ENCODE peak calls at places on chromosomes 1 and 21, in seven cellular contexts. H is tibial nerve; L is glutamatergic neuron; D is cardiac fibroblast; Z is CD8-positive, alpha-beta T cell; Y is GM10248; R is right atrium auricular region. B is an unnamed sample.

GRCh38 chr1:21944261-21945074 is 7.4 kb upstream of the HSPG2 start:
- DNase-seq in H (no peak), L (no peak), D (peak; percentile 48), Z (no peak), Y (no peak), R (no peak), B (no peak)

GRCh38 chr1:211479624-211480023 is 12.3 kb downstream of the RD3 start:
- DNase-seq in H (no peak), L (no peak), D (no peak), Z (no peak), Y (no peak), R (no peak), B (no peak)

GRCh38 chr1:119816407-119816806 is 5.1 kb upstream of the REG4 start:
- DNase-seq in H (no peak), L (no peak), D (no peak), Z (no peak), Y (no peak), R (no peak), B (no peak)

GRCh38 chr1:47023268-47024137 is at the start of gene CYP4X1:
- DNase-seq in H (no peak), L (peak; percentile 80), D (peak; percentile 58), Z (no peak), Y (no peak), R (no peak), B (no peak)

GRCh38 chr1:163168053-163168452 is 34.7 kb downstream of the RGS5 start:
- DNase-seq in H (no peak), L (no peak), D (peak; percentile 96), Z (no peak), Y (no peak), R (no peak), B (no peak)

GRCh38 chr1:45490121-45490622 is 791 bp downstream of the TESK2 start:
- DNase-seq in H (no peak), L (no peak), D (peak; percentile 32), Z (no peak), Y (no peak), R (no peak), B (no peak)

GRCh38 chr1:51264470-51264869 is 28.4 kb downstream of the RNF11 start:
- DNase-seq in H (no peak), L (no peak), D (peak; percentile 89), Z (no peak), Y (no peak), R (no peak), B (no peak)

GRCh38 chr1:24888061-24888970 is 41.8 kb downstream of the RUNX3 start:
- DNase-seq in H (no peak), L (no peak), D (no peak), Z (no peak), Y (peak; percentile 3), R (no peak), B (peak; percentile 40)

GRCh38 chr21:31418355-31419001 is 74.4 kb upstream of the TIAM1 start:
- DNase-seq in H (no peak), L (no peak), D (no peak), Z (no peak), Y (no peak), R (no peak), B (no peak)

GRCh38 chr21:37155216-37155615 is 82.2 kb downstream of the TTC3 start:
- DNase-seq in H (no peak), L (no peak), D (no peak), Z (no peak), Y (no peak), R (no peak), B (no peak)

GRCh38 chr1:27968692-27969091 is 8.9 kb downstream of the XKR8 start:
- DNase-seq in H (no peak), L (no peak), D (peak; percentile 68), Z (no peak), Y (no peak), R (peak; percentile 58), B (no peak)

GRCh38 chr1:237012789-237013383 is 8.6 kb upstream of the MT1HL1 start:
- DNase-seq in H (no peak), L (no peak), D (peak; percentile 60), Z (no peak), Y (no peak), R (no peak), B (no peak)

GRCh38 chr1:101207891-101208290 is 28.9 kb upstream of the S1PR1 start:
- DNase-seq in H (no peak), L (no peak), D (no peak), Z (no peak), Y (no peak), R (no peak), B (no peak)

GRCh38 chr1:205929812-205930577 is 13.3 kb downstream of the SLC26A9 start:
- DNase-seq in H (no peak), L (no peak), D (no peak), Z (no peak), Y (no peak), R (no peak), B (no peak)

GRCh38 chr1:200336111-200336845 is 73.6 kb downstream of the ZNF281 start:
- DNase-seq in H (no peak), L (no peak), D (peak; percentile 47), Z (no peak), Y (no peak), R (no peak), B (no peak)

GRCh38 chr1:9657521-9658032 is 6.0 kb downstream of the PIK3CD start:
- DNase-seq in H (no peak), L (no peak), D (no peak), Z (no peak), Y (no peak), R (no peak), B (no peak)

GRCh38 chr1:21919520-21919919 is 17.6 kb downstream of the HSPG2 start:
- DNase-seq in H (no peak), L (no peak), D (peak; percentile 67), Z (no peak), Y (no peak), R (no peak), B (no peak)

GRCh38 chr1:40625076-40625475 is 40.4 kb downstream of the RIMS3 start:
- DNase-seq in H (no peak), L (no peak), D (peak; percentile 26), Z (peak; percentile 37), Y (no peak), R (no peak), B (no peak)

GRCh38 chr1:87327362-87328120 is 1.1 kb upstream of the LMO4 start:
- DNase-seq in H (no peak), L (no peak), D (no peak), Z (no peak), Y (no peak), R (no peak), B (no peak)

GRCh38 chr1:117842408-117843170 is 86.8 kb downstream of the GDAP2 start:
- DNase-seq in H (no peak), L (no peak), D (no peak), Z (no peak), Y (no peak), R (no peak), B (no peak)

GRCh38 chr1:8348056-8348776 is 30.3 kb downstream of the SLC45A1 start:
- DNase-seq in H (no peak), L (no peak), D (no peak), Z (no peak), Y (no peak), R (no peak), B (no peak)

DNA sequence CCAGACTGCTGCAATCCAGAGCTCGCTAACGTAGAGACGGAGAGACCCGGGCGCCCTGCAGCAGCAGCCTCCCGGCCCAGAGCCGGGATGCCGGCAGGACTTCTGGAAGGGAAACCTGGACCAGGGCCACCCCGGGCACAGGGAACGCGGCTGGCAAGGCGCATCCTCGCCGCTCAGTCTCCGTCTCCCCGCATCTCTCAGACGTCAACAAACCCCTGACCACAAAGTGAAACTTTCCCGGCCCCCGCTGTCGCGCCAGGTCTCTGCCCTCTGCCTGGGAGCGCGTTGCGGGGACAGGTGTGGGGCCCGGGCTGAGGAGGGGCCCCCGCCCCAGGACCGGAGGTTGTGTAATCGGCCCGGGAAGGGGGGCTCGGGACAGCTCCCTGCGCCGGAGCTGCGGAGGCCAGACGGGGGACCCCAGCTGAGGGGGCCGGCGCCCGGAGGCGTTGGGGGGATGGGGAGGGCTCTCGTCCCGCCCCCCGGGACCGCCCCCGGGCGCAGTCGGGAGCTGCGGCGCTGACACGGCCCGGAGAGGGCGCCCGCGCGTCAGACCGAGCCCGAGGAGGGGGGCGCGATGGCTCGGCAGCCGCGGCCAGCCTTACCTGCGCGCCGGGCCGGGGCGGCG is 116.6 kb upstream of the HIVEP3 start:
- DNase-seq in H (peak; percentile 27), L (peak; percentile 52), D (peak; percentile 69), Z (peak; percentile 63), Y (peak; percentile 89), R (peak; percentile 62), B (peak; percentile 86)
- TF ChIP-seq CTCF in H (peak; percentile 73), L (no peak), D (no peak), Z (peak; percentile 26), Y (peak; percentile 68), R (peak; percentile 50), B (peak; percentile 76)

DNA sequence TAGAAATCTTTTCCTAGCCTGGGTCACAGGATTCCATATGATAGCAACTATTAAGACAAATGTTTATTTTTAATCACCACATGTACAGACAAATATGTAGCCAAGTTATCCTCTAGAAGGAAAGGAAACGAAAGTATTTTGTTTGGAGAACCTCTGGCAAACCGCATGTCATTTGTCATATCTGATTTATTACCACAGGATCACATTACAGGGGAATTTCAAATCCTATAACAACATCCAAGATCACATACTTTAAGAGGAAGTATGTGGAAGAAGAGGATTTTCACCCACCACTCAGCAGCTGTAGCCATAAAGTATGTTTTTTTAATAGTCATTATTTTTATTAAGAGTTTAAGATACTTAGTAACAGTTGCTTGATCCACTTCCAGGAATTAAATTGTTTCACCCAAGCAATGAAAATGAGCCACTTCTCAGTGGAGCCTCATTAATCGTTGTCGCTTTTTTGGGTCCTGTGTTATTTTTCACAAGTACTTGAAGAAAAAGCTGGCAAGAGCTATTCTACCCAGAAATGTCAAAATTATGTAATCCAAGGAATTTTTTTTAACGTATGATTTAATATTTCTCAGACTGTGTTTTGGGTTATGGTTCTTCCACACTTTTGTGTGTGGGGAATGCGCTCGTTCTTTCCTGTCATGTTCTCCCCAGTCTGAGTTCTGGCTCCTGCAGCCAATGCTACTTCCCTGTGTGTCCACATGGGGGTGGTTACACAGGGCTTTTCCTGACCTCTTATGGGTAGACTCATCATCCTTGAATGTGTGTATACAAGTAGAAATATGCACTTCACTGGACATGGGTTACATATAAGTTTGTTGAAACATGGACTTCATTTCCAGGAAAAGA is 6.9 kb downstream of the SERTAD4 start:
- DNase-seq in H (no peak), L (peak; percentile 30), D (peak; percentile 77), Z (no peak), Y (no peak), R (peak; percentile 78), B (no peak)
- TF ChIP-seq CTCF in H (peak; percentile 19), L (peak; percentile 63), D (peak; percentile 65), Z (no peak), Y (no peak), R (peak; percentile 52), B (peak; percentile 81)

GRCh38 chr1:225554216-225554812 is 98.6 kb downstream of the ENAH start:
- DNase-seq in H (no peak), L (no peak), D (peak; percentile 58), Z (no peak), Y (peak; percentile 35), R (no peak), B (no peak)
- TF ChIP-seq CTCF in H (peak; percentile 59), L (peak; percentile 63), D (peak; percentile 57), Z (peak; percentile 63), Y (peak; percentile 49), R (peak; percentile 68), B (peak; percentile 81)

DNA sequence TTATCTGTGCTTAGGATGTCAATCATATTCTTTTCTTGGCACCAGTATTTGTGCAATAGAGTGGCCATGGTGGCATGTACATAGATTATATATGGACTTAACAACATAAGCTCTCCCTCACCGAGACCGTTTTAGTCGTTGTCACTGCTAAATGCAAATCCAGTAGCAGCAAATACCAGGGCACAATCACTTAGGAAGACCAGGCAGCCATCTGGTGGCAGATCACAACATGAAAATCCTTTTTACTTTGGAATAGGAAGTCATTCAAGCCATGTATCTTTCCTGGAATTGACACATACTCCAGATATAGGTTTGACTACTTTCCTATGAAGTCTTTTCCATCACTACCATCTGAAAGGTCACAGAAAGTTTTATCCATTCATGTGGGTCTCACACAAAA is 53.2 kb upstream of the C1orf87 start:
- DNase-seq in H (no peak), L (no peak), D (no peak), Z (no peak), Y (no peak), R (no peak), B (no peak)
- TF ChIP-seq CTCF in H (no peak), L (no peak), D (no peak), Z (no peak), Y (no peak), R (peak; percentile 29), B (peak; percentile 62)